ENCODE peak calls at places on chromosomes 2 and 18, in nine cellular contexts. L is GM23338; Q is caudate nucleus; W is transverse colon; S is lung; I is GM23248; R is substantia nigra; N is upper lobe of right lung; D is CD8-positive, alpha-beta memory T cell. V is an unnamed sample.

GRCh38 chr2:144912206-144912605 is 392.3 kb upstream of the ZEB2 start:
- DNase-seq in S (no peak), R (no peak), N (no peak), W (no peak), Q (no peak), L (no peak), I (no peak), D (no peak), V (no peak)

GRCh38 chr18:55485666-55486065 is 102.3 kb downstream of the TCF4 start:
- DNase-seq in S (no peak), R (no peak), I (peak; percentile 87), Q (no peak), L (no peak), N (no peak), D (no peak), W (no peak), V (no peak)

GRCh38 chr2:181785677-181786344 is 105.5 kb upstream of the NEUROD1 start:
- DNase-seq in Q (no peak), L (no peak), D (no peak), W (no peak), R (no peak), N (no peak), I (peak; percentile 81), S (no peak), V (no peak)

GRCh38 chr2:24907106-24907505 is 12.9 kb downstream of the ADCY3 start:
- DNase-seq in S (no peak), I (peak; percentile 20), L (no peak), R (no peak), D (no peak), N (no peak), Q (no peak), W (no peak), V (no peak)

GRCh38 chr2:101696272-101697123 is 1.0 kb upstream of the MAP4K4 start:
- DNase-seq in L (peak; percentile 61), Q (no peak), N (peak; percentile 71), W (peak; percentile 33), I (peak; percentile 50), D (no peak), S (peak; percentile 65), R (peak; percentile 59), V (no peak)

GRCh38 chr2:241965931-241966412 is 96.4 kb downstream of the RTP5 start:
- DNase-seq in S (peak; percentile 42), N (peak; percentile 61), R (no peak), W (peak; percentile 38), L (no peak), D (peak; percentile 73), I (peak; percentile 94), Q (no peak), V (peak; percentile 7)

GRCh38 chr2:153105829-153106578 is 372.6 kb downstream of the RPRM start:
- DNase-seq in W (no peak), N (no peak), Q (no peak), L (no peak), R (no peak), I (peak; percentile 1), D (no peak), S (no peak), V (no peak)

GRCh38 chr2:171652411-171652775 is 34.9 kb upstream of the DYNC1I2 start:
- DNase-seq in D (no peak), R (no peak), N (no peak), W (no peak), L (no peak), I (peak; percentile 80), Q (no peak), S (no peak), V (no peak)

GRCh38 chr2:188307850-188308283 is 16.2 kb downstream of the GULP1 start:
- DNase-seq in R (no peak), D (no peak), Q (no peak), L (no peak), I (no peak), S (no peak), N (no peak), W (no peak), V (no peak)

GRCh38 chr2:188308483-188308882 is 16.8 kb downstream of the GULP1 start:
- DNase-seq in I (no peak), R (no peak), L (no peak), N (no peak), D (no peak), S (no peak), Q (no peak), W (no peak), V (no peak)

GRCh38 chr2:188305271-188305670 is 13.6 kb downstream of the GULP1 start:
- DNase-seq in Q (no peak), N (no peak), I (no peak), L (no peak), S (no peak), W (no peak), D (no peak), R (no peak), V (no peak)

GRCh38 chr2:188306271-188306670 is 14.6 kb downstream of the GULP1 start:
- DNase-seq in Q (no peak), S (no peak), W (no peak), D (no peak), N (no peak), R (no peak), L (no peak), I (no peak), V (no peak)

GRCh38 chr2:188303363-188304031 is 11.8 kb downstream of the GULP1 start:
- DNase-seq in Q (no peak), L (peak; percentile 92), W (no peak), S (no peak), N (no peak), D (no peak), R (no peak), I (peak; percentile 56), V (no peak)
- H3K27ac ChIP-seq in Q (no peak overlapping the region), L (peak overlapping the region; percentile 97), W (no peak overlapping the region), S (no peak overlapping the region), N (no peak overlapping the region), D (no peak overlapping the region), R (no peak overlapping the region), I (no peak overlapping the region), V (peak overlapping the region; percentile 22)

DNA sequence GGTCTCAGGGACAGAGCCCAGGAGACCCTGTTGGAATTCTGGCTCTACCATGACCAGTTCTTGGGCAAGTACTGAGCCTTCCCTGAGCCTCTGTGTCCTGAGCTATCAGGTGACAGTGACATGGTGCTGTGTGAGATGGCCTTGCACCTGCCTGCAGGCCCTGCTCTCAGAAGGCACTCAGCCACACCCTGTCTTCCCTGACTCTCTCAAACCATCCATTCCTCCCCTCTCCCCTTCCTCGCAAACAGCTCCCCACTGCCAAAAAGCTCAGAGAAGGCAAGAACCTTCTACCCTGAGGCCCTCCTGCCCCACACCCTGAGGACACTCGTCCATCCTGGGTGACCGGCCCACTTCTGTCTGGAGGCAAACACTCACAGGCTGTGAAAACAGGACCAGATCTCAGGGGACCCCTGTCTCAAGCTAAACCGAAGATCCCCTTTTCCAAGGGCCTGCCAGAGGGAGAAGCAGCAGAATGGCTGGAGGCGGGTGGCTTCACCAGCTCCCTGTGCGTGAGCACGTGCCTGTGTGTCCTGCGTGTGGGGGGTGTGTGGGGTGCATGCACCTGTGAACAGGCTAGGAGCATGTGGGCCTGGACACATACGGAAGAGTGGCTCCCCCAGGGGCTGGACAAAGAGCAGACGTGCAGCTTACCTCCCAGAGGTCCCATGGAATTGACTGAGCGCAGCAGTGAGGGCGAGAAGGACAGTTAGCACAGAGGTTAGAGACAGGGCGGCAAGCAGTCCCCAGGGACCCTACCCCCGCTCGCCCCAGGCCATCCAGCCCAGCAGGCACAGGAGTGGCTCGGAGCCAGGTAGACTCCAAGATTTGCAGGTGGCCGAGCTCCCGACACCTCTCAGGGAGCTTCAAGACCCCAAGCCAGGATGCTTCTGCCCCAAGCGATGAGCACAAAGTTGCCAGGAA is 53.9 kb downstream of the BIN1 start:
- DNase-seq in S (no peak), N (no peak), Q (no peak), I (no peak), R (no peak), W (no peak), L (no peak), D (no peak), V (peak; percentile 52)
- H3K27ac ChIP-seq in S (no peak overlapping the region), N (no peak overlapping the region), Q (peak overlapping the region; percentile 80), I (no peak overlapping the region), R (peak overlapping the region; percentile 93), W (no peak overlapping the region), L (no peak overlapping the region), D (no peak overlapping the region), V (no peak overlapping the region)

GRCh38 chr2:56026828-56027227 is 103.2 kb upstream of the EFEMP1 start:
- DNase-seq in I (no peak), D (no peak), L (no peak), W (no peak), S (no peak), R (no peak), N (no peak), Q (no peak), V (no peak)

GRCh38 chr2:56030062-56030461 is 106.5 kb upstream of the EFEMP1 start:
- DNase-seq in L (no peak), Q (no peak), D (no peak), W (no peak), R (no peak), N (no peak), I (no peak), S (no peak), V (no peak)

GRCh38 chr2:56025469-56026193 is 102.0 kb upstream of the EFEMP1 start:
- DNase-seq in Q (no peak), I (no peak), L (no peak), N (no peak), R (no peak), S (no peak), W (no peak), D (no peak), V (no peak)
- H3K27ac ChIP-seq in Q (no peak overlapping the region), I (no peak overlapping the region), L (no peak overlapping the region), N (no peak overlapping the region), R (no peak overlapping the region), S (no peak overlapping the region), W (no peak overlapping the region), D (no peak overlapping the region), V (no peak overlapping the region)

GRCh38 chr2:231189171-231189530 is 9.3 kb upstream of the ARMC9 start:
- DNase-seq in S (no peak), Q (no peak), N (no peak), W (no peak), I (no peak), D (no peak), R (no peak), L (no peak), V (no peak)
- H3K27ac ChIP-seq in S (no peak overlapping the region), Q (no peak overlapping the region), N (peak overlapping the region; percentile 55), W (peak overlapping the region; percentile 80), I (no peak overlapping the region), D (no peak overlapping the region), R (no peak overlapping the region), L (no peak overlapping the region), V (no peak overlapping the region)

GRCh38 chr2:135190799-135191198 is 138.7 kb downstream of the RAB3GAP1 start:
- DNase-seq in D (no peak), W (no peak), Q (no peak), S (no peak), N (no peak), R (no peak), L (no peak), I (peak; percentile 10), V (no peak)
- H3K27ac ChIP-seq in D (no peak overlapping the region), W (no peak overlapping the region), Q (no peak overlapping the region), S (no peak overlapping the region), N (no peak overlapping the region), R (no peak overlapping the region), L (no peak overlapping the region), I (no peak overlapping the region), V (no peak overlapping the region)

GRCh38 chr2:100292022-100292580 is 30.2 kb downstream of the LONRF2 start:
- DNase-seq in I (peak; percentile 94), Q (no peak), L (peak; percentile 29), W (no peak), N (peak; percentile 74), D (no peak), S (peak; percentile 79), R (no peak), V (peak; percentile 76)
- H3K27ac ChIP-seq in I (peak overlapping the region; percentile 80), Q (peak overlapping the region; percentile 49), L (no peak overlapping the region), W (peak overlapping the region; percentile 45), N (peak overlapping the region; percentile 87), D (peak overlapping the region; percentile 68), S (no peak overlapping the region), R (no peak overlapping the region), V (peak overlapping the region; percentile 18)

GRCh38 chr2:582792-583528 is 94.2 kb downstream of the TMEM18 start:
- DNase-seq in I (no peak), Q (no peak), S (no peak), W (no peak), L (no peak), D (no peak), N (no peak), R (no peak), V (no peak)
- H3K27ac ChIP-seq in I (no peak overlapping the region), Q (no peak overlapping the region), S (no peak overlapping the region), W (no peak overlapping the region), L (no peak overlapping the region), D (no peak overlapping the region), N (no peak overlapping the region), R (no peak overlapping the region), V (no peak overlapping the region)

V was measured in RWPE2.